ENCODE peak calls at places on chromosomes 5 and 9, in ten cellular contexts. One of them, this sample, is unnamed.

GRCh38 chr9:4139201-4139600 is 160.7 kb downstream of the GLIS3 start:
- DNase-seq in HL-60: no peak
- DNase-seq in thyroid gland: no peak
- DNase-seq in A549: no peak
- DNase-seq in lower lobe of right lung: no peak
- DNase-seq in CD8-positive, alpha-beta T cell: no peak
- DNase-seq in substantia nigra: no peak
- DNase-seq in IMR-90: no peak
- DNase-seq in RWPE1: no peak
- DNase-seq in lung: no peak
- DNase-seq in this sample: no peak

GRCh38 chr5:88502179-88503064 is 233.8 kb upstream of the TMEM161B start:
- DNase-seq in HL-60: no peak
- DNase-seq in thyroid gland: no peak
- DNase-seq in A549: no peak
- DNase-seq in lower lobe of right lung: no peak
- DNase-seq in CD8-positive, alpha-beta T cell: no peak
- DNase-seq in substantia nigra: no peak
- DNase-seq in IMR-90: no peak
- DNase-seq in RWPE1: no peak
- DNase-seq in lung: no peak
- DNase-seq in this sample: no peak

GRCh38 chr5:103487253-103487652 is 75.3 kb downstream of the NUDT12 start:
- DNase-seq in HL-60: no peak
- DNase-seq in thyroid gland: no peak
- DNase-seq in A549: no peak
- DNase-seq in lower lobe of right lung: no peak
- DNase-seq in CD8-positive, alpha-beta T cell: no peak
- DNase-seq in substantia nigra: no peak
- DNase-seq in IMR-90: peak
- DNase-seq in RWPE1: no peak
- DNase-seq in lung: no peak
- DNase-seq in this sample: no peak

GRCh38 chr9:115209601-115210306 is 91.8 kb upstream of the TNC start:
- DNase-seq in HL-60: no peak
- DNase-seq in thyroid gland: no peak
- DNase-seq in A549: peak
- DNase-seq in lower lobe of right lung: no peak
- DNase-seq in CD8-positive, alpha-beta T cell: no peak
- DNase-seq in substantia nigra: no peak
- DNase-seq in IMR-90: peak
- DNase-seq in RWPE1: peak
- DNase-seq in lung: no peak
- DNase-seq in this sample: peak

GRCh38 chr5:88819332-88819999 is 63.5 kb downstream of the MEF2C start:
- DNase-seq in HL-60: no peak
- DNase-seq in thyroid gland: no peak
- DNase-seq in A549: no peak
- DNase-seq in lower lobe of right lung: no peak
- DNase-seq in CD8-positive, alpha-beta T cell: no peak
- DNase-seq in substantia nigra: no peak
- DNase-seq in IMR-90: no peak
- DNase-seq in RWPE1: no peak
- DNase-seq in lung: no peak
- DNase-seq in this sample: no peak

GRCh38 chr5:173472784-173473278 is 143.6 kb downstream of the BOD1 start:
- DNase-seq in HL-60: no peak
- DNase-seq in thyroid gland: peak
- DNase-seq in A549: no peak
- DNase-seq in lower lobe of right lung: no peak
- DNase-seq in CD8-positive, alpha-beta T cell: no peak
- DNase-seq in substantia nigra: no peak
- DNase-seq in IMR-90: peak
- DNase-seq in RWPE1: no peak
- DNase-seq in lung: no peak
- DNase-seq in this sample: no peak

GRCh38 chr5:36885566-36886485 is 9.3 kb downstream of the NIPBL start:
- DNase-seq in HL-60: peak
- DNase-seq in thyroid gland: no peak
- DNase-seq in A549: no peak
- DNase-seq in lower lobe of right lung: peak
- DNase-seq in CD8-positive, alpha-beta T cell: no peak
- DNase-seq in substantia nigra: no peak
- DNase-seq in IMR-90: no peak
- DNase-seq in RWPE1: no peak
- DNase-seq in lung: no peak
- DNase-seq in this sample: no peak

GRCh38 chr9:32672478-32672877 is 37.0 kb upstream of the TAF1L start:
- DNase-seq in HL-60: no peak
- DNase-seq in thyroid gland: no peak
- DNase-seq in A549: peak
- DNase-seq in lower lobe of right lung: no peak
- DNase-seq in CD8-positive, alpha-beta T cell: no peak
- DNase-seq in substantia nigra: no peak
- DNase-seq in IMR-90: peak
- DNase-seq in RWPE1: peak
- DNase-seq in lung: no peak
- DNase-seq in this sample: no peak

GRCh38 chr5:148949871-148950863 is 112.7 kb downstream of the SH3TC2 start:
- DNase-seq in HL-60: no peak
- DNase-seq in thyroid gland: peak
- DNase-seq in A549: no peak
- DNase-seq in lower lobe of right lung: peak
- DNase-seq in CD8-positive, alpha-beta T cell: no peak
- DNase-seq in substantia nigra: no peak
- DNase-seq in IMR-90: no peak
- DNase-seq in RWPE1: peak
- DNase-seq in lung: peak
- DNase-seq in this sample: no peak

GRCh38 chr9:17520264-17521058 is 58.4 kb upstream of the SH3GL2 start:
- DNase-seq in HL-60: no peak
- DNase-seq in thyroid gland: no peak
- DNase-seq in A549: no peak
- DNase-seq in lower lobe of right lung: no peak
- DNase-seq in CD8-positive, alpha-beta T cell: no peak
- DNase-seq in substantia nigra: no peak
- DNase-seq in IMR-90: no peak
- DNase-seq in RWPE1: no peak
- DNase-seq in lung: no peak
- DNase-seq in this sample: no peak

GRCh38 chr9:70352802-70353201 is 61.7 kb downstream of the KLF9 start:
- DNase-seq in HL-60: no peak
- DNase-seq in thyroid gland: no peak
- DNase-seq in A549: peak
- DNase-seq in lower lobe of right lung: no peak
- DNase-seq in CD8-positive, alpha-beta T cell: no peak
- DNase-seq in substantia nigra: no peak
- DNase-seq in IMR-90: no peak
- DNase-seq in RWPE1: no peak
- DNase-seq in lung: no peak
- DNase-seq in this sample: no peak

GRCh38 chr5:2897276-2897990 is 146.0 kb upstream of the IRX2 start:
- DNase-seq in HL-60: no peak
- DNase-seq in thyroid gland: no peak
- DNase-seq in A549: no peak
- DNase-seq in lower lobe of right lung: no peak
- DNase-seq in CD8-positive, alpha-beta T cell: no peak
- DNase-seq in substantia nigra: no peak
- DNase-seq in IMR-90: no peak
- DNase-seq in RWPE1: no peak
- DNase-seq in lung: no peak
- DNase-seq in this sample: no peak

GRCh38 chr9:79053613-79054012 is 518.2 kb upstream of the TLE4 start:
- DNase-seq in HL-60: no peak
- DNase-seq in thyroid gland: no peak
- DNase-seq in A549: no peak
- DNase-seq in lower lobe of right lung: no peak
- DNase-seq in CD8-positive, alpha-beta T cell: no peak
- DNase-seq in substantia nigra: no peak
- DNase-seq in IMR-90: no peak
- DNase-seq in RWPE1: peak
- DNase-seq in lung: no peak
- DNase-seq in this sample: no peak

GRCh38 chr9:14314929-14315753 is 1.2 kb upstream of the NFIB start:
- DNase-seq in HL-60: no peak
- DNase-seq in thyroid gland: peak
- DNase-seq in A549: peak
- DNase-seq in lower lobe of right lung: peak
- DNase-seq in CD8-positive, alpha-beta T cell: no peak
- DNase-seq in substantia nigra: peak
- DNase-seq in IMR-90: peak
- DNase-seq in RWPE1: peak
- DNase-seq in lung: peak
- DNase-seq in this sample: peak

GRCh38 chr5:96247733-96248132 is 185.3 kb downstream of the PCSK1 start:
- DNase-seq in HL-60: no peak
- DNase-seq in thyroid gland: peak
- DNase-seq in A549: no peak
- DNase-seq in lower lobe of right lung: no peak
- DNase-seq in CD8-positive, alpha-beta T cell: no peak
- DNase-seq in substantia nigra: no peak
- DNase-seq in IMR-90: no peak
- DNase-seq in RWPE1: no peak
- DNase-seq in lung: no peak
- DNase-seq in this sample: no peak
- H3K27ac ChIP-seq in HL-60: no peak
- H3K27ac ChIP-seq in thyroid gland: peak
- H3K27ac ChIP-seq in A549: no peak
- H3K27ac ChIP-seq in lower lobe of right lung: peak
- H3K27ac ChIP-seq in CD8-positive, alpha-beta T cell: no peak
- H3K27ac ChIP-seq in substantia nigra: no peak
- H3K27ac ChIP-seq in IMR-90: peak
- H3K27ac ChIP-seq in RWPE1: peak
- H3K27ac ChIP-seq in lung: peak
- H3K27ac ChIP-seq in this sample: no peak

DNA sequence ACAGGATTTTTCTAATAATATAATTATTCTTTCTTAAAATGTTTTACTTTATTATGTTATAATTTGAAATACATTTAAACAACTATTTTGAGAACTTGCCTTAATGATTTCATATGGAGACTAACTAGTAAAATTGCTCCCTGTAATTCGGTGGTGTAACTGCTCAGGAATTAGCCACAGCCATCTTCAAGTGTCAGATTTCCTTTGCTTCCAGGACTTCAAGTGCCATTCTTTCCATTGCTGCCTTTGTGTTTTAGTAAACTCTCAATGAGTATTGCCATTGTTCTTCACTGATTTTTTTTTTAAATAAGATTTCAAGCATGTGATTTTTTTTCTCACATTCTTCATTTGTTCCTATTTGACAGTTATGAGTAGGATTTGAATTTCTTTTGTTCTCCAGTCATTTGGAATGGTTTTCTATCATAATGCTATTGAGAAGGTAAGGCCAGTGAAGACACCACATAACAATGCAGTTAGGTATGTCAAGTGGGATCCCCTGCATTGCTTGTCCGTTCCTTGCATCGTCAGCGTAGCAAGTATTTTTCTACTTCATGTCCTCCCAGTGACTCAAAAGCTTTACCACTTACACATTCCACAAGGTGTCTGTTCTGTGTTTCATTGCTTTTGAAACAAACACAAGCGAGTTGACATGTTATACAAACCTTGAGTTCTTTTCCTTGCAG is 83.7 kb downstream of the LNPEP start:
- DNase-seq in HL-60: no peak
- DNase-seq in thyroid gland: no peak
- DNase-seq in A549: no peak
- DNase-seq in lower lobe of right lung: no peak
- DNase-seq in CD8-positive, alpha-beta T cell: no peak
- DNase-seq in substantia nigra: no peak
- DNase-seq in IMR-90: peak
- DNase-seq in RWPE1: no peak
- DNase-seq in lung: no peak
- DNase-seq in this sample: no peak
- H3K27ac ChIP-seq in HL-60: no peak
- H3K27ac ChIP-seq in thyroid gland: no peak
- H3K27ac ChIP-seq in A549: no peak
- H3K27ac ChIP-seq in lower lobe of right lung: no peak
- H3K27ac ChIP-seq in CD8-positive, alpha-beta T cell: no peak
- H3K27ac ChIP-seq in substantia nigra: no peak
- H3K27ac ChIP-seq in IMR-90: no peak
- H3K27ac ChIP-seq in RWPE1: no peak
- H3K27ac ChIP-seq in lung: no peak
- H3K27ac ChIP-seq in this sample: peak

GRCh38 chr5:165325201-165325600 is 1819.8 kb downstream of the MAT2B start:
- DNase-seq in HL-60: no peak
- DNase-seq in thyroid gland: no peak
- DNase-seq in A549: no peak
- DNase-seq in lower lobe of right lung: no peak
- DNase-seq in CD8-positive, alpha-beta T cell: no peak
- DNase-seq in substantia nigra: no peak
- DNase-seq in IMR-90: peak
- DNase-seq in RWPE1: peak
- DNase-seq in lung: no peak
- DNase-seq in this sample: no peak

DNA sequence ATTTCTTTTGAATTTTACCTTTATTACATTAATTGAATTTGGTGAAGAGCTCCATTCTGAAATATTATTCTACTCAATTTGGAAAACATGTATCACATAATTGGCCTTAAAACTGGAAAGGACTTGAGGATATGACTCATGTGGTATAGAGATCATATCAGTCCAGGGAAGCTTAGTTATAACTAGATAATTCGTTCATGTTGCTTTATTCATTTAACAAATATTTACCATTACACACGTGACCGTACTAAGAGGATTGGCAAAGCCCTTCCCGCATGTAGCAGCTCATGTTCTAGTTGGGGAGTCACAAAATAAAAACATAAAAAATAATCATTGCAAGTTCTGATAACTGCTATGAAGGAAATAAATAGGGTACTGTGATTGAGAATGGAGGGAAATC is 1816.5 kb downstream of the MAT2B start:
- DNase-seq in HL-60: no peak
- DNase-seq in thyroid gland: no peak
- DNase-seq in A549: no peak
- DNase-seq in lower lobe of right lung: no peak
- DNase-seq in CD8-positive, alpha-beta T cell: no peak
- DNase-seq in substantia nigra: no peak
- DNase-seq in IMR-90: peak
- DNase-seq in RWPE1: peak
- DNase-seq in lung: no peak
- DNase-seq in this sample: no peak
- H3K27ac ChIP-seq in HL-60: no peak
- H3K27ac ChIP-seq in thyroid gland: no peak
- H3K27ac ChIP-seq in A549: no peak
- H3K27ac ChIP-seq in lower lobe of right lung: no peak
- H3K27ac ChIP-seq in CD8-positive, alpha-beta T cell: no peak
- H3K27ac ChIP-seq in substantia nigra: no peak
- H3K27ac ChIP-seq in IMR-90: no peak
- H3K27ac ChIP-seq in RWPE1: no peak
- H3K27ac ChIP-seq in lung: no peak
- H3K27ac ChIP-seq in this sample: no peak

DNA sequence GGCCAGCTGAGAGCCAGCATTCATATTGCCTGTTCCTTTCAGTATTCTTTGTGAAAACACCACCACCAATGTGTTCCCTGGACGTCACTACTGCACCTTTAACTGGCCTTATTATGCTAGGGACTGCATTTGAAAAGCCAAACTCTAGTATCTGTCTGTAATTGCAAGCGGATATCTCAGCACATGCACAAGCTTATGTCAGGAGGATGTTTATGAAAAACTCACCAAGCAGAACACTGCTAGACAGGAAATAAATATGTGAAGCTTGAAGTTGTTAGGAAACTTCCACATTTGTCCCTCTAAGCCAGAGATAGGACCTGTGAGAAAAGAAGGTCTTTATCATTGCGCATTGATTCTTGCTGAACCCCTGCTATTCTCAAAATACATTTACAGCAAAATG is 135.4 kb upstream of the CCDC152 start:
- DNase-seq in HL-60: no peak
- DNase-seq in thyroid gland: no peak
- DNase-seq in A549: no peak
- DNase-seq in lower lobe of right lung: no peak
- DNase-seq in CD8-positive, alpha-beta T cell: no peak
- DNase-seq in substantia nigra: no peak
- DNase-seq in IMR-90: no peak
- DNase-seq in RWPE1: no peak
- DNase-seq in lung: no peak
- DNase-seq in this sample: peak
- H3K27ac ChIP-seq in HL-60: no peak
- H3K27ac ChIP-seq in thyroid gland: no peak
- H3K27ac ChIP-seq in A549: no peak
- H3K27ac ChIP-seq in lower lobe of right lung: peak
- H3K27ac ChIP-seq in CD8-positive, alpha-beta T cell: no peak
- H3K27ac ChIP-seq in substantia nigra: no peak
- H3K27ac ChIP-seq in IMR-90: no peak
- H3K27ac ChIP-seq in RWPE1: no peak
- H3K27ac ChIP-seq in lung: no peak
- H3K27ac ChIP-seq in this sample: peak